ENCODE peak calls at places on chromosomes 12 and 14, in nine cellular contexts. E is AG10803; G is aorta; D is fibroblast of lung; H is astrocyte; C is right cardiac atrium; F is GM06990; U is CD8-positive, alpha-beta T cell; B is fibroblast of the aortic adventitia. M is an unnamed sample.

GRCh38 chr14:52031781-52032180 is 37.1 kb downstream of the NID2 start:
- DNase-seq in E (peak; percentile 94), G (peak; percentile 83), D (peak; percentile 79), H (peak; percentile 98), C (peak; percentile 83), F (no peak), U (no peak), B (peak; percentile 99), M (no peak)

GRCh38 chr12:98758331-98758730 is 113.2 kb downstream of the APAF1 start:
- DNase-seq in E (peak; percentile 63), G (peak; percentile 80), D (no peak), H (peak; percentile 81), C (peak; percentile 70), F (no peak), U (no peak), B (peak; percentile 74), M (no peak)

GRCh38 chr14:85533821-85534271 is 3.9 kb downstream of the FLRT2 start:
- DNase-seq in E (no peak), G (peak; percentile 49), D (peak; percentile 15), H (no peak), C (peak; percentile 63), F (no peak), U (no peak), B (no peak), M (peak; percentile 73)

GRCh38 chr14:51304428-51304827 is 64.4 kb downstream of the TMX1 start:
- DNase-seq in E (peak; percentile 71), G (no peak), D (peak; percentile 20), H (peak; percentile 86), C (no peak), F (no peak), U (no peak), B (peak; percentile 56), M (no peak)

GRCh38 chr12:126883737-126884136 is 1383.2 kb upstream of the TMEM132C start:
- DNase-seq in E (no peak), G (no peak), D (no peak), H (peak; percentile 4), C (peak; percentile 72), F (no peak), U (no peak), B (peak; percentile 39), M (no peak)

GRCh38 chr14:104086661-104087461 is 1.4 kb downstream of the ASPG start:
- DNase-seq in E (no peak), G (peak; percentile 36), D (no peak), H (no peak), C (peak; percentile 80), F (no peak), U (no peak), B (no peak), M (no peak)

GRCh38 chr12:59808317-59808910 is 212.6 kb downstream of the SLC16A7 start:
- DNase-seq in E (peak; percentile 48), G (no peak), D (peak; percentile 70), H (peak; percentile 16), C (no peak), F (no peak), U (no peak), B (peak; percentile 63), M (peak; percentile 36)

GRCh38 chr12:104671407-104672095 is 214.8 kb downstream of the CHST11 start:
- DNase-seq in E (peak; percentile 95), G (peak; percentile 94), D (peak; percentile 91), H (peak; percentile 71), C (peak; percentile 90), F (peak; percentile 78), U (peak; percentile 85), B (peak; percentile 86), M (peak; percentile 86)

GRCh38 chr12:94761559-94761958 is 111.2 kb upstream of the TMCC3 start:
- DNase-seq in E (peak; percentile 68), G (no peak), D (peak; percentile 88), H (peak; percentile 90), C (no peak), F (no peak), U (no peak), B (peak; percentile 85), M (no peak)

GRCh38 chr12:107384645-107385044 is 291.3 kb upstream of the CRY1 start:
- DNase-seq in E (no peak), G (no peak), D (no peak), H (no peak), C (no peak), F (no peak), U (no peak), B (no peak), M (no peak)

GRCh38 chr14:99581371-99581770 is 22.6 kb downstream of the CCDC85C start:
- DNase-seq in E (no peak), G (no peak), D (no peak), H (no peak), C (no peak), F (no peak), U (no peak), B (no peak), M (no peak)

GRCh38 chr12:119644930-119645329 is 23.0 kb upstream of the PRKAB1 start:
- DNase-seq in E (no peak), G (no peak), D (no peak), H (no peak), C (no peak), F (no peak), U (no peak), B (no peak), M (peak; percentile 57)

GRCh38 chr14:21915814-21916213 is 242.2 kb upstream of the OR4E1 start:
- DNase-seq in E (no peak), G (no peak), D (peak; percentile 11), H (no peak), C (no peak), F (no peak), U (no peak), B (no peak), M (no peak)

GRCh38 chr14:103625361-103626095 is 3.5 kb upstream of the KLC1 start:
- DNase-seq in E (no peak), G (no peak), D (no peak), H (no peak), C (no peak), F (peak; percentile 55), U (peak; percentile 59), B (no peak), M (no peak)

GRCh38 chr12:10952645-10953044 is 13.6 kb upstream of the TAS2R14 start:
- DNase-seq in E (no peak), G (no peak), D (no peak), H (no peak), C (peak; percentile 44), F (no peak), U (no peak), B (no peak), M (no peak)

GRCh38 chr12:19643635-19644034 is 204.3 kb downstream of the AEBP2 start:
- DNase-seq in E (peak; percentile 58), G (no peak), D (peak; percentile 76), H (peak; percentile 52), C (no peak), F (no peak), U (no peak), B (peak; percentile 78), M (no peak)

DNA sequence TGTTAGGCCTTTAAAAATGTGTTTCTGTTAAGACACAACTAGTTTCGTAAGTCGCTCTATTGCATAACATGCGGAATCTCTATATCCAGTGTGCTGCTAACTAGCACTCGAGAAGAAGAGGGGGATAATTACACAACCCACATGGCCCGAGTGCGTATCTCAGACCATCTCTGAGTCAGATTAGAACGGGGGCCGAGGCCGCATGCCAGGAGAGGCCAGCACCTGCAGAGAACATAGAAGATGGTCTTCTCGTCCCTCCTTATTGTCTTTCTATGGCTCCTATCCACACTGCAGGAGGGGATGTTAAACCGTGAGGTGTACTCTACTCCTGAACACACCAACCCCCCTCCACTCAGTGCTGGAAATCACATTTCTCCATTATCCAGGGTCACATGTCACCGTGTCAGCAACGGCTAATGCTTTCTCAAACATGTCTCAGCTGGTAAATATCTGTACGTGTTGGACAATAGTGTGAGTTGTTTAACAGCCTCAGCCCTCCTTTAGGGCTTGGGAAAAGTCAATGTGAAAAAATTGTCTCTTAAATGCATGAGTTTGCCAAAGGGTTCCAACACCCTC is 56.3 kb downstream of the CCDC88C start:
- DNase-seq in E (peak; percentile 33), G (no peak), D (peak; percentile 90), H (no peak), C (peak; percentile 46), F (no peak), U (no peak), B (peak; percentile 17), M (no peak)
- H3K4me3 ChIP-seq in E (no peak overlapping the region), G (no peak overlapping the region), D (no peak overlapping the region), H (no peak overlapping the region), C (no peak overlapping the region), F (no peak overlapping the region), U (no peak overlapping the region), B (no peak overlapping the region), M (no peak overlapping the region)

DNA sequence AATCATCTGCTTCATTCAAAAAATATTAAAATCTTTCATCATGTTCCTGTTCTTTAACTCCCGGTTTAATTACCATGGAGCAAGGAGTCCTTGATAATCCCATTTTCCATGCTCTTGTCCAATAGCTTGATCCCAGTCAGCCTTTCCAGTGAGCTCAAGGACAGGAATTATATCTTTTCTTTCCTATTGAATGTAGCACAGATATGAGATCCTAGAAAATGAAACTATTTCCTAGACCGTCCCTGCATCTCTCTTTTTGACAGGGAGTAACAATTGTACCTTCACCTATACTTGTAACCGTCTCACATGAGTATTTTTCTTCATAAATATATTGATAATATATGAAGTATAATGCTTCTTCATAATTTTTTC is 35.6 kb downstream of the PIK3C2G start:
- DNase-seq in E (no peak), G (no peak), D (no peak), H (no peak), C (no peak), F (no peak), U (no peak), B (peak; percentile 19), M (no peak)
- H3K4me3 ChIP-seq in E (peak overlapping the region; percentile 24), G (no peak overlapping the region), D (peak overlapping the region; percentile 36), H (no peak overlapping the region), C (peak overlapping the region; percentile 22), F (no peak overlapping the region), U (no peak overlapping the region), B (peak overlapping the region; percentile 56), M (no peak overlapping the region)

GRCh38 chr12:52926596-52927241 is 21.8 kb upstream of the KRT8 start:
- DNase-seq in E (no peak), G (no peak), D (no peak), H (no peak), C (no peak), F (no peak), U (no peak), B (no peak), M (no peak)

GRCh38 chr12:52929538-52929937 is 19.4 kb upstream of the KRT18 start:
- DNase-seq in E (no peak), G (no peak), D (no peak), H (no peak), C (no peak), F (no peak), U (no peak), B (no peak), M (no peak)

GRCh38 chr12:52924764-52925716 is 20.2 kb upstream of the KRT8 start:
- DNase-seq in E (peak; percentile 80), G (no peak), D (peak; percentile 12), H (peak; percentile 99), C (no peak), F (no peak), U (no peak), B (peak; percentile 97), M (no peak)

GRCh38 chr12:52927964-52928363 is 21.0 kb upstream of the KRT18 start:
- DNase-seq in E (no peak), G (no peak), D (no peak), H (no peak), C (no peak), F (no peak), U (no peak), B (no peak), M (no peak)

GRCh38 chr12:52925717-52926595 is 21.1 kb upstream of the KRT8 start:
- DNase-seq in E (no peak), G (no peak), D (no peak), H (no peak), C (no peak), F (no peak), U (no peak), B (no peak), M (no peak)
- H3K4me3 ChIP-seq in E (no peak overlapping the region), G (no peak overlapping the region), D (no peak overlapping the region), H (no peak overlapping the region), C (no peak overlapping the region), F (no peak overlapping the region), U (no peak overlapping the region), B (no peak overlapping the region), M (no peak overlapping the region)

GRCh38 chr14:101980700-101981099 is 16.3 kb downstream of the DYNC1H1 start:
- DNase-seq in E (peak; percentile 99), G (peak; percentile 70), D (peak; percentile 97), H (peak; percentile 99), C (no peak), F (peak; percentile 58), U (no peak), B (peak; percentile 99), M (no peak)
- H3K4me3 ChIP-seq in E (no peak overlapping the region), G (no peak overlapping the region), D (no peak overlapping the region), H (no peak overlapping the region), C (no peak overlapping the region), F (no peak overlapping the region), U (no peak overlapping the region), B (no peak overlapping the region), M (no peak overlapping the region)

M was measured in SJCRH30.